ENCODE peak calls at places on chromosomes 7 and 10, in nine cellular contexts. J, U, P, L, X, Q, W, C and T are unnamed samples.

GRCh38 chr10:73406863-73407262 is 7.0 kb downstream of the ANXA7 start:
- DNase-seq in X (no peak), Q (no peak), J (no peak), C (no peak), P (no peak), L (no peak), U (no peak), W (no peak), T (no peak)

GRCh38 chr7:73839743-73840714 is 2.3 kb downstream of the METTL27 start:
- DNase-seq in J (no peak), C (no peak), W (no peak), P (no peak), X (no peak), L (no peak), Q (no peak), U (no peak), T (no peak)

GRCh38 chr7:155009570-155010157 is 6.7 kb upstream of the PAXIP1 start:
- DNase-seq in Q (no peak), P (no peak), L (no peak), W (no peak), X (no peak), C (peak), J (no peak), U (no peak), T (peak)

GRCh38 chr10:89414879-89415821 is 782 bp downstream of the IFIT5 start:
- DNase-seq in C (peak), X (peak), Q (peak), L (no peak), P (no peak), J (peak), W (peak), U (peak), T (peak)

GRCh38 chr10:66246177-66246576 is 679.7 kb upstream of the LRRTM3 start:
- DNase-seq in X (no peak), W (no peak), Q (no peak), C (no peak), L (no peak), P (no peak), U (no peak), J (no peak), T (no peak)

GRCh38 chr10:129963076-129963830 is 821 bp downstream of the EBF3 start:
- DNase-seq in W (peak), Q (no peak), L (no peak), P (peak), J (no peak), X (no peak), C (no peak), U (peak), T (no peak)

GRCh38 chr7:141184532-141185190 is 110.8 kb downstream of the TMEM178B start:
- DNase-seq in W (no peak), C (no peak), U (no peak), P (no peak), J (no peak), X (no peak), Q (no peak), L (no peak), T (no peak)

GRCh38 chr7:128407751-128408708 is 1.8 kb downstream of the IMPDH1 start:
- DNase-seq in X (no peak), W (no peak), J (no peak), C (no peak), Q (no peak), P (no peak), U (no peak), L (no peak), T (no peak)

GRCh38 chr7:118949031-118949430 is 724.5 kb downstream of the ANKRD7 start:
- DNase-seq in X (no peak), Q (no peak), P (no peak), U (no peak), W (no peak), L (no peak), J (no peak), C (no peak), T (no peak)

GRCh38 chr10:62732841-62733653 is 71.5 kb upstream of the ADO start:
- DNase-seq in U (no peak), C (peak), L (no peak), X (no peak), P (no peak), Q (no peak), J (no peak), W (peak), T (no peak)

GRCh38 chr10:58514102-58514472 is 1.4 kb downstream of the BICC1 start:
- DNase-seq in U (no peak), J (no peak), L (no peak), C (no peak), Q (no peak), W (no peak), P (no peak), X (no peak), T (no peak)

GRCh38 chr10:48981310-48981907 is 41.8 kb upstream of the LRRC18 start:
- DNase-seq in C (no peak), W (peak), P (no peak), L (no peak), J (no peak), X (no peak), U (peak), Q (peak), T (peak)

GRCh38 chr7:231858-232246 is 39.5 kb downstream of the FAM20C start:
- DNase-seq in Q (no peak), X (no peak), L (no peak), J (no peak), U (no peak), C (no peak), P (no peak), W (no peak), T (no peak)

GRCh38 chr10:96719850-96720421 is 378 bp downstream of the PIK3AP1 start:
- DNase-seq in X (peak), L (no peak), P (no peak), Q (no peak), J (no peak), U (peak), W (peak), C (peak), T (no peak)

GRCh38 chr7:106536079-106536478 is 124.9 kb downstream of the CCDC71L start:
- DNase-seq in J (no peak), U (no peak), X (no peak), C (no peak), Q (no peak), L (no peak), W (no peak), P (no peak), T (no peak)

GRCh38 chr10:121351533-121351932 is 246.7 kb downstream of the FGFR2 start:
- DNase-seq in X (no peak), L (no peak), C (no peak), U (no peak), P (no peak), W (no peak), J (no peak), Q (no peak), T (no peak)

GRCh38 chr7:24283559-24283899 is 461 bp upstream of the NPY start:
- DNase-seq in W (no peak), C (no peak), L (no peak), X (no peak), U (no peak), P (no peak), J (no peak), Q (no peak), T (no peak)

GRCh38 chr10:119250641-119251314 is 43.4 kb downstream of the GRK5 start:
- DNase-seq in X (no peak), P (no peak), L (no peak), C (no peak), U (no peak), Q (no peak), W (peak), J (no peak), T (no peak)

GRCh38 chr10:35607475-35608316 is 2.6 kb downstream of the GJD4 start:
- DNase-seq in Q (no peak), U (no peak), W (no peak), P (no peak), X (no peak), C (no peak), J (no peak), L (no peak), T (no peak)

GRCh38 chr10:124298891-124299290 is 119.8 kb downstream of the OAT start:
- DNase-seq in J (no peak), L (no peak), Q (no peak), P (no peak), W (no peak), C (no peak), X (peak), U (no peak), T (no peak)

GRCh38 chr10:29256019-29256418 is 32.9 kb upstream of the LYZL1 start:
- DNase-seq in W (no peak), Q (no peak), P (no peak), X (no peak), J (no peak), U (no peak), L (no peak), C (no peak), T (no peak)

GRCh38 chr7:69430502-69431145 is 167.7 kb upstream of the AUTS2 start:
- DNase-seq in X (peak), P (no peak), U (no peak), J (no peak), Q (no peak), L (no peak), C (no peak), W (no peak), T (no peak)

GRCh38 chr7:32158751-32159360 is 88.6 kb upstream of the PDE1C start:
- DNase-seq in C (no peak), W (no peak), Q (no peak), U (no peak), P (no peak), L (no peak), J (no peak), X (no peak), T (no peak)

GRCh38 chr7:13467111-13467547 is 522.3 kb downstream of the ETV1 start:
- DNase-seq in L (no peak), W (no peak), P (no peak), X (no peak), J (no peak), C (no peak), U (peak), Q (no peak), T (no peak)

GRCh38 chr7:133863362-133864061 is 263.6 kb upstream of the LRGUK start:
- DNase-seq in C (no peak), P (no peak), U (no peak), W (no peak), X (no peak), Q (no peak), J (no peak), L (no peak), T (no peak)

GRCh38 chr10:26410356-26410755 is 27.8 kb upstream of the APBB1IP start:
- DNase-seq in P (no peak), W (no peak), U (no peak), J (peak), L (no peak), C (no peak), Q (no peak), X (no peak), T (no peak)

GRCh38 chr10:101559596-101560292 is 28.3 kb downstream of the POLL start:
- DNase-seq in L (no peak), X (no peak), Q (no peak), U (no peak), W (no peak), J (no peak), P (peak), C (no peak), T (no peak)

GRCh38 chr7:151137076-151137611 is 30.4 kb downstream of the GBX1 start:
- DNase-seq in L (no peak), U (no peak), X (peak), Q (no peak), P (no peak), W (peak), J (no peak), C (no peak), T (no peak)

GRCh38 chr7:80997841-80998240 is 79.0 kb upstream of the SEMA3C start:
- DNase-seq in X (no peak), P (no peak), C (no peak), Q (no peak), U (no peak), J (no peak), L (no peak), W (no peak), T (no peak)

GRCh38 chr10:110311357-110311949 is 6.7 kb upstream of the SMNDC1 start:
- DNase-seq in W (no peak), X (no peak), Q (no peak), J (peak), U (peak), P (no peak), L (no peak), C (no peak), T (peak)

GRCh38 chr7:103989785-103990775 is 622 bp upstream of the RELN start:
- DNase-seq in Q (no peak), U (peak), W (no peak), P (no peak), J (no peak), C (no peak), L (no peak), X (no peak), T (no peak)

GRCh38 chr10:88934900-88935672 is 17.5 kb downstream of the ACTA2 start:
- DNase-seq in X (peak), J (no peak), P (peak), U (peak), W (peak), Q (no peak), C (peak), L (no peak), T (peak)

GRCh38 chr10:114367676-114368391 is 36.5 kb downstream of the AFAP1L2 start:
- DNase-seq in P (no peak), L (no peak), U (no peak), C (no peak), Q (no peak), X (no peak), J (no peak), W (no peak), T (peak)

GRCh38 chr10:45040921-45041320 is 40.2 kb downstream of the ZNF22 start:
- DNase-seq in X (no peak), Q (no peak), U (no peak), J (no peak), L (no peak), P (no peak), C (no peak), W (no peak), T (no peak)

GRCh38 chr7:135853499-135853898 is 104.9 kb upstream of the FAM180A start:
- DNase-seq in X (no peak), C (no peak), U (no peak), L (no peak), Q (no peak), P (no peak), J (no peak), W (no peak), T (no peak)

GRCh38 chr10:132303361-132304115 is 4.2 kb downstream of the STK32C start:
- DNase-seq in J (no peak), P (no peak), U (no peak), L (no peak), W (peak), C (no peak), Q (no peak), X (no peak), T (no peak)